ENCODE peak calls at places on chromosomes 7 and 10, in four cellular contexts. O is H9, P is GM23338, I is neural progenitor cell. Q is an unnamed sample.

GRCh38 chr7:157313645-157314044 is 23.2 kb upstream of the DNAJB6 start:
- DNase-seq in O (no peak), P (no peak), I (no peak), Q (no peak)

GRCh38 chr7:33778195-33778594 is 127.1 kb upstream of the BMPER start:
- DNase-seq in O (no peak), P (no peak), I (no peak), Q (no peak)

GRCh38 chr10:90450797-90451196 is 407.0 kb downstream of the HTR7 start:
- DNase-seq in O (no peak), P (no peak), I (no peak), Q (no peak)

GRCh38 chr10:21499580-21499909 is 25.9 kb downstream of the SKIDA1 start:
- DNase-seq in O (no peak), P (peak; percentile 60), I (no peak), Q (no peak)

GRCh38 chr10:6065406-6065805 is 3.2 kb upstream of the IL2RA start:
- DNase-seq in O (no peak), P (no peak), I (no peak), Q (no peak)

GRCh38 chr7:4837814-4838625 is 23.8 kb downstream of the PAPOLB start:
- DNase-seq in O (no peak), P (peak; percentile 48), I (peak; percentile 82), Q (no peak)

GRCh38 chr7:29987821-29988317 is 1.7 kb downstream of the SCRN1 start:
- DNase-seq in O (no peak), P (peak; percentile 61), I (peak; percentile 21), Q (peak; percentile 81)

GRCh38 chr10:133355266-133355665 is 2.6 kb downstream of the FUOM start:
- DNase-seq in O (no peak), P (no peak), I (no peak), Q (no peak)

GRCh38 chr10:46035923-46036849 is 5.8 kb upstream of the NCOA4 start:
- DNase-seq in O (no peak), P (peak; percentile 28), I (no peak), Q (no peak)

GRCh38 chr10:49135575-49136313 is 1.9 kb upstream of the FAM170B start:
- DNase-seq in O (no peak), P (no peak), I (no peak), Q (no peak)

GRCh38 chr7:84492565-84493034 is 298.0 kb upstream of the SEMA3A start:
- DNase-seq in O (no peak), P (no peak), I (no peak), Q (no peak)

GRCh38 chr10:23448802-23449570 is 10.1 kb downstream of the OTUD1 start:
- DNase-seq in O (no peak), P (no peak), I (no peak), Q (no peak)

GRCh38 chr7:116213361-116214155 is 3.2 kb downstream of the TES start:
- DNase-seq in O (no peak), P (no peak), I (no peak), Q (no peak)

GRCh38 chr10:48523820-48524758 is 80.8 kb downstream of the ARHGAP22 start:
- DNase-seq in O (peak; percentile 61), P (peak; percentile 75), I (peak; percentile 74), Q (no peak)

GRCh38 chr10:30436200-30436599 is 2.2 kb downstream of the MAP3K8 start:
- DNase-seq in O (peak; percentile 67), P (peak; percentile 81), I (peak; percentile 74), Q (peak; percentile 84)

GRCh38 chr10:124534231-124534798 is 72.7 kb downstream of the LHPP start:
- DNase-seq in O (peak; percentile 69), P (peak; percentile 41), I (peak; percentile 60), Q (no peak)

GRCh38 chr7:114539575-114539974 is 125.0 kb downstream of the FOXP2 start:
- DNase-seq in O (no peak), P (peak; percentile 24), I (peak; percentile 20), Q (peak; percentile 8)

GRCh38 chr10:75634947-75635346 is 203.5 kb downstream of the LRMDA start:
- DNase-seq in O (no peak), P (no peak), I (no peak), Q (no peak)

GRCh38 chr10:113897693-113898618 is 43.5 kb downstream of the NHLRC2 start:
- DNase-seq in O (no peak), P (no peak), I (no peak), Q (no peak)

GRCh38 chr7:30789334-30789711 is 18.1 kb downstream of the MINDY4 start:
- DNase-seq in O (no peak), P (no peak), I (no peak), Q (peak; percentile 74)

DNA sequence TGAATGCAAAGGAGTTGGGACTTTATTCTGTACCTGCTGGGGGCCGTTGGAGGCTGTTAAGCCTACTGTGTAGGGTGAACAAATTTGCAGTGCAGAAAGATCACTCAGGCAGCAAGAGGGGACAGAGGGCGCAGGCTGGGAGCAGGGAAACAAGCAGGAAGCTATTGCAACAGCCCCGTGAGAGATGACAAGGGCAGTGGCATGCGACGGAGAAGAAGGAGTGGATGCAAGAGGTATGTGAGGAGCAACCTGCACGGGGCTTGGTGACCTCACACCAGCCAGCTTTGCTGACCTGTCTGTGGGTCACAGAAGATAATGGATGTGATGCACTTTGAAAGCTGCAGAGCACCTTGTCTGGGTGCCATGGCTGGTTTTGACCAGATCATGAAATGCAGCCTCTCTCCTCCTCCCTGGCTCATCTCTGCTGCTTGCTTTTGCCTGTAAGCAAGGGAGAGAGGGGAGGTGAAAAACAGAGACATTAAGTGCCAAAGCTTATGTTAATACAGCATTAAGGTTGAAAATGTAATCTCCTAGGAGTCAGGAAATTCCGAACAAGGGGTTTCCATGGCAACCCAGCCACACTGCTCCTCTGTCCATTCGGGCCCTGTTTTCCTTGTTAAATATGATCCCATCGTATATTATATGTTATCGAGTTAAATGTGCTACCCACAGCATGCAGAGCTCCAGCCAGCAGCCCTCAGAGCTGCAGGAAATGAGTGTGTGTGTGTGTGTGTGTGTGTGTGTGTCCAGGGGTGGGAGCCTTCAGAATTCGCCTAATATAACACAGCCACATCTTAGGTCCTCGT is 314.3 kb upstream of the ZMIZ1 start:
- DNase-seq in O (no peak), P (peak; percentile 46), I (peak; percentile 37), Q (peak; percentile 87)
- H2AFZ ChIP-seq in O (no peak overlapping the region), P (peak overlapping the region; percentile 7), I (no peak overlapping the region), Q (peak overlapping the region; percentile 40)

DNA sequence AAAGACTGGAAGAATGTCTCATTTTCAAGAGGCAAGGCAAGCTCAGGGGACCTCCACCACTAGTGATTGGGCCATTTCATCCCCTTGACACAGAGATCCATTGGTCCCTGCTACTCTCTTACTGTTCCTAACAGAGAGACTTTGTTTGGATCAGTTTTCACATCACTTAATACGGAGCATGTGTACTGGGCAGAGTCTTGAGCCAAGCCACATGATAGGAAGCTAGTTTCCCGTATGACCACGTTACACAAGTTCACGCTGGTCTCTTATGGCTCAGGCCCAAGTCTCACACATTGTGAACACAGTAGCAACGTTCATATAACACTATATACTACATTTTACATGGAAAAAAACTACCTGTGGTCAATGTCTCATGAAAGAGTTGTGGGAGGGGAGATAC is 269.9 kb downstream of the BAMBI start:
- DNase-seq in O (no peak), P (no peak), I (no peak), Q (peak; percentile 61)
- H2AFZ ChIP-seq in O (no peak overlapping the region), P (no peak overlapping the region), I (no peak overlapping the region), Q (peak overlapping the region; percentile 12)

GRCh38 chr7:46283852-46284251 is 362.8 kb upstream of the IGFBP3 start:
- DNase-seq in O (no peak), P (peak; percentile 8), I (no peak), Q (no peak)
- H2AFZ ChIP-seq in O (no peak overlapping the region), P (peak overlapping the region; percentile 21), I (peak overlapping the region; percentile 30), Q (no peak overlapping the region)

GRCh38 chr7:13188236-13188635 is 500.8 kb downstream of the ARL4A start:
- DNase-seq in O (no peak), P (no peak), I (no peak), Q (no peak)
- H2AFZ ChIP-seq in O (no peak overlapping the region), P (no peak overlapping the region), I (peak overlapping the region; percentile 4), Q (no peak overlapping the region)

GRCh38 chr7:14419554-14419953 is 430.1 kb upstream of the ETV1 start:
- DNase-seq in O (no peak), P (no peak), I (no peak), Q (no peak)

GRCh38 chr7:14418633-14419032 is 429.2 kb upstream of the ETV1 start:
- DNase-seq in O (no peak), P (no peak), I (no peak), Q (no peak)

GRCh38 chr7:14425559-14425958 is 436.1 kb upstream of the ETV1 start:
- DNase-seq in O (no peak), P (no peak), I (no peak), Q (no peak)

GRCh38 chr7:14424675-14425074 is 435.2 kb upstream of the ETV1 start:
- DNase-seq in O (no peak), P (no peak), I (no peak), Q (no peak)

GRCh38 chr7:14420768-14421167 is 431.3 kb upstream of the ETV1 start:
- DNase-seq in O (peak; percentile 39), P (peak; percentile 17), I (no peak), Q (no peak)
- H2AFZ ChIP-seq in O (no peak overlapping the region), P (no peak overlapping the region), I (no peak overlapping the region), Q (peak overlapping the region; percentile 12)

DNA sequence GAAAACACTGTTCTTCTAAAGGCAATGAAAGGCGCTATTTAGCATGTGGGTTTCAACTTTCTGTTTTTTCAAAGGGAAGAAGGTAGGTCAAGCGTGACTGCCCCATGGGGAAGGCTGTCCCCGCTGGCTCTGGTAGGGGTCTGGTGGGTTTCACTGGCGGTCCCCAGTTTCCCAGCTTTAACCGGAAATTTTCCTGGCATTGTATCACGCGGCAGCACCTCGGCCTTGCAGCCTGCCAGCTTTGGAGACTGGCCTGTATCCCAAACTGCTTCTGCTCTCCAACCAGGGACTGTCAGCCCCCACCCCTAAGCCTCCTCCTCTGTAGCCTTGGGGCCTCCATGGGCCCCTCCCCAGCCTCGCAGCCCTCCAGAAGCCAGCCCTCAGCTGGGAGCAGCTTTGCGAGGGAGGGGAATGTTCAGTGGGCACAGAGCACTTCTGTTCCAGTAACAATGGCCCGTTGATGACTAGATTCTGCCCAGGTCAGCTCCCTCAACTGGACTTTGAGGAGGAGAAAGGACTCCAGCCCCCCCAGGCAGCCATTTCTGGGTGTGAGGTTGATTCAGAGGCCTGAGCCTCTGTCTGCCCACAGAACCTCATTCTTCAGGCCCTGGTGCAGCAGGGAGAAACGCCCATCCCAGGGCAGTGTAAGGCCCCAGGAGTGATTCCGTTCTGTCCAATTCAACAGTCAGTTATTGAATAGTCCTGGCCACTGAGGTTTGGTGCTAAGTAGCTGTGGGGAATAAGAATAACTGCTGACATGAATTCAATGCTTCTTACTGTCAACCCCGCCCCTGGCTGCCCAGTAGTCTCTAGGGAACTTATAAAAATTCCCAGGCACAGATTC is 17.1 kb downstream of the CHST3 start:
- DNase-seq in O (no peak), P (no peak), I (peak; percentile 62), Q (peak; percentile 70)
- H2AFZ ChIP-seq in O (no peak overlapping the region), P (no peak overlapping the region), I (no peak overlapping the region), Q (peak overlapping the region; percentile 53)

DNA sequence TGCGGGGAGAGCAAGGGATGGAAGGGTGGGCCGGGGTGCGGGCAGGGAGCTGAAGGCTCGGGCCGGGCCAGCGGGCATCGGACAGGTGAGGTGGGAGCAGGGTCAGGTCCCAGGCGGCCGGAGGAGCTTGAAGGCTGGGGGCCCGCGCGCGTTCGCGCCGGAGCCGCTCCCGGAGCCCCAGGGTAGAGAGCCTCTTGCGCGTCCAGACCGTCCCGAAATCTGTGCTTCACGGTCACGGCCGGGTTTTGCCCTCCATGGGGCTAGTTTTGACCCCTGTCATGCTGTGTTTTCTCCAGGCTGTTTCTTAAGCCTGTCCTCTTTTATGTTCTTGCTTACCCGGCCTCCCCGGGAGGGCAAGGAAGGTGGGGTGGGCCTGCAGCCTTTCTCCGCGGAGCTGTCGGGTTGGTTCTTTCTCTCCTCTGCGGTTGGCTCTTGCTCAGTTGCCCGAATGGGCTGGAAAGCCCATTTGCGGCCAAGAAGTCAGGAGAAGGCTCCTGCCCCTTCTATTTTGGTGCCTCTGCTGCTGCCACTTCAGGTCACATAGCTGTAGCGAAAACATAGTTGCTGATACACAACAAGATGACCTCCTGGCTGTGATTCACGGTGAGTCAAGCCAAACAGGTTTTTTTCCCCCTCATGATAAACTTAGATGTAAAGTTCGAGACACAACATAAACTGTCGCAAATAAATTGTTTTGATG is 650 bp downstream of the UBE2D1 start:
- DNase-seq in O (peak; percentile 37), P (peak; percentile 53), I (peak; percentile 33), Q (peak; percentile 32)
- H2AFZ ChIP-seq in O (no peak overlapping the region), P (peak overlapping the region; percentile 96), I (peak overlapping the region; percentile 94), Q (peak overlapping the region; percentile 76)

GRCh38 chr7:128444242-128444641 is 11.4 kb upstream of the HILPDA start:
- DNase-seq in O (no peak), P (no peak), I (no peak), Q (no peak)
- H2AFZ ChIP-seq in O (no peak overlapping the region), P (peak overlapping the region; percentile 78), I (no peak overlapping the region), Q (no peak overlapping the region)

Q was measured in astrocyte.